ENCODE peak calls at places on chromosomes 4 and X, in six cellular contexts. N is stimulated activated naive CD4-positive, alpha-beta T cell; Y is T-helper 9 cell; F is tibial artery; G is Caki2; B is stimulated activated CD4-positive, alpha-beta T cell treated with anti-CD3 and anti-CD28 coated beads, Interleukin-2, amount 100 ng/mL, for 48 hours. M is an unnamed sample.

GRCh38 chrX:109954333-109954732 is 48.6 kb upstream of the TMEM164 start:
- DNase-seq in B (no peak), Y (no peak), G (no peak), N (no peak), F (peak), M (no peak)

GRCh38 chr4:174084981-174085380 is 198.5 kb downstream of the FBXO8 start:
- DNase-seq in G (no peak), B (no peak), Y (no peak), N (no peak), F (no peak), M (no peak)

GRCh38 chrX:132423323-132423722 is 65.5 kb downstream of the MBNL3 start:
- DNase-seq in N (no peak), Y (no peak), B (no peak), F (no peak), G (no peak), M (no peak)

GRCh38 chrX:24202465-24203031 is 53.0 kb downstream of the ZFX start:
- DNase-seq in N (no peak), F (no peak), B (no peak), Y (no peak), G (no peak), M (no peak)

GRCh38 chr4:132863619-132864018 is 285.5 kb upstream of the PCDH10 start:
- DNase-seq in N (no peak), B (no peak), Y (no peak), F (no peak), G (no peak), M (no peak)

GRCh38 chrX:10288400-10288799 is 131.6 kb downstream of the CLCN4 start:
- DNase-seq in G (no peak), F (no peak), B (no peak), Y (no peak), N (no peak), M (no peak)

GRCh38 chrX:24146283-24146865 is 3.2 kb upstream of the ZFX start:
- DNase-seq in N (no peak), B (no peak), F (no peak), Y (no peak), G (peak), M (no peak)

GRCh38 chrX:55787063-55787462 is 69.5 kb downstream of the RRAGB start:
- DNase-seq in G (no peak), Y (no peak), N (no peak), F (no peak), B (no peak), M (no peak)

GRCh38 chrX:123425471-123425870 is 241.4 kb downstream of the GRIA3 start:
- DNase-seq in G (no peak), Y (no peak), F (no peak), N (no peak), B (no peak), M (no peak)

GRCh38 chrX:103811858-103812257 is 20.2 kb downstream of the RAB9B start:
- DNase-seq in F (no peak), Y (no peak), B (no peak), G (no peak), N (no peak), M (no peak)

GRCh38 chrX:2710496-2710895 is 19.4 kb downstream of the CD99 start:
- DNase-seq in Y (no peak), G (no peak), F (no peak), B (peak), N (no peak), M (peak)

GRCh38 chr4:109414938-109415337 is 18.7 kb upstream of the SEC24B start:
- DNase-seq in G (no peak), N (no peak), B (no peak), Y (no peak), F (no peak), M (no peak)

GRCh38 chrX:138745215-138745614 is 33.7 kb upstream of the FGF13 start:
- DNase-seq in B (peak), G (peak), Y (no peak), N (no peak), F (no peak), M (peak)

GRCh38 chrX:49079489-49080428 is at the start of gene WDR45:
- DNase-seq in B (peak), F (peak), Y (peak), G (peak), N (peak), M (peak)

GRCh38 chr4:147842573-147842972 is 110.7 kb downstream of the ARHGAP10 start:
- DNase-seq in Y (no peak), F (no peak), N (no peak), G (no peak), B (no peak), M (no peak)

GRCh38 chrX:147935156-147935758 is 23.5 kb downstream of the FMR1 start:
- DNase-seq in F (no peak), N (no peak), G (no peak), B (no peak), Y (no peak), M (no peak)

GRCh38 chr4:70956570-70957210 is 36.8 kb upstream of the DCK start:
- DNase-seq in G (no peak), B (no peak), F (no peak), Y (no peak), N (no peak), M (no peak)

GRCh38 chr4:79575709-79576479 is 167.9 kb upstream of the GK2 start:
- DNase-seq in B (no peak), N (no peak), G (no peak), Y (no peak), F (peak), M (no peak)

GRCh38 chrX:40278340-40279090 is 180.8 kb upstream of the BCOR start:
- DNase-seq in B (peak), G (no peak), Y (peak), F (no peak), N (no peak), M (no peak)

GRCh38 chr4:168744021-168744420 is 247.2 kb downstream of the PALLD start:
- DNase-seq in G (no peak), F (no peak), N (no peak), B (no peak), Y (no peak), M (no peak)

GRCh38 chr4:165351359-165352130 is 24.1 kb downstream of the MSMO1 start:
- DNase-seq in F (no peak), G (no peak), B (no peak), Y (no peak), N (no peak), M (no peak)

GRCh38 chr4:478373-478772 is 20.6 kb downstream of the ZNF721 start:
- DNase-seq in N (no peak), F (no peak), Y (no peak), B (no peak), G (no peak), M (peak)

GRCh38 chr4:67725132-67725531 is 24.2 kb upstream of the UBA6 start:
- DNase-seq in Y (no peak), N (no peak), F (no peak), B (no peak), G (no peak), M (no peak)

GRCh38 chr4:7740866-7741525 is 198.7 kb downstream of the AFAP1 start:
- DNase-seq in G (no peak), B (no peak), Y (no peak), F (no peak), N (no peak), M (no peak)

GRCh38 chrX:114450911-114451310 is 133.0 kb upstream of the HTR2C start:
- DNase-seq in G (no peak), Y (no peak), B (no peak), F (no peak), N (no peak), M (no peak)

GRCh38 chr4:11585506-11585905 is 156.8 kb upstream of the HS3ST1 start:
- DNase-seq in B (no peak), Y (no peak), F (peak), N (no peak), G (peak), M (peak)

GRCh38 chr4:55866290-55866907 is 13.0 kb downstream of the EXOC1 start:
- DNase-seq in G (peak), Y (no peak), F (no peak), B (no peak), N (no peak), M (peak)

GRCh38 chrX:74593593-74593992 is 20.8 kb downstream of the RLIM start:
- DNase-seq in N (no peak), B (no peak), F (no peak), Y (no peak), G (no peak), M (no peak)

GRCh38 chrX:45668686-45669443 is 468.2 kb upstream of the DIPK2B start:
- DNase-seq in N (no peak), B (no peak), G (peak), Y (no peak), F (no peak), M (peak)

GRCh38 chr4:82275431-82276423 is 98.1 kb downstream of the HNRNPD start:
- DNase-seq in G (no peak), N (no peak), F (no peak), Y (no peak), B (no peak), M (no peak)

GRCh38 chrX:70402721-70403120 is 20.4 kb upstream of the GDPD2 start:
- DNase-seq in B (no peak), G (no peak), F (no peak), Y (no peak), N (no peak), M (no peak)

GRCh38 chr4:30854566-30854965 is 134.4 kb downstream of the PCDH7 start:
- DNase-seq in Y (no peak), N (no peak), G (no peak), F (no peak), B (no peak), M (no peak)

GRCh38 chrX:40773809-40774208 is 38.5 kb upstream of the MED14 start:
- DNase-seq in F (no peak), G (peak), N (no peak), B (no peak), Y (no peak), M (no peak)

GRCh38 chr4:156676116-156676851 is 295.3 kb downstream of the PDGFC start:
- DNase-seq in F (no peak), G (no peak), Y (no peak), N (no peak), B (no peak), M (no peak)

GRCh38 chrX:40320819-40321218 is 223.1 kb upstream of the BCOR start:
- DNase-seq in B (no peak), F (no peak), G (no peak), Y (no peak), N (no peak), M (no peak)

M was measured in LoVo.